ENCODE peak calls at places on chromosomes 3 and 15, in six cellular contexts. One of them, this sample, is unnamed. For H3K4me1, the result is how much of the 10 kb centered on the place peaks cover.

GRCh38 chr15:73338606-73339388 is 30.0 kb downstream of the HCN4 start:
- DNase-seq in IMR-90: no peak
- DNase-seq in H1: no peak
- DNase-seq in H9: no peak
- DNase-seq in neuronal stem cell: no peak
- DNase-seq in mesenchymal stem cell: no peak
- DNase-seq in this sample: no peak

GRCh38 chr3:151011427-151011826 is 38.9 kb upstream of the CLRN1 start:
- DNase-seq in IMR-90: peak
- DNase-seq in H1: no peak
- DNase-seq in H9: no peak
- DNase-seq in neuronal stem cell: peak
- DNase-seq in mesenchymal stem cell: peak
- DNase-seq in this sample: peak

GRCh38 chr3:173789530-173789929 is 392.0 kb downstream of the NLGN1 start:
- DNase-seq in IMR-90: peak
- DNase-seq in H1: no peak
- DNase-seq in H9: no peak
- DNase-seq in neuronal stem cell: no peak
- DNase-seq in mesenchymal stem cell: no peak
- DNase-seq in this sample: no peak

GRCh38 chr3:169241928-169242751 is 421.4 kb downstream of the MECOM start:
- DNase-seq in IMR-90: peak
- DNase-seq in H1: peak
- DNase-seq in H9: peak
- DNase-seq in neuronal stem cell: peak
- DNase-seq in mesenchymal stem cell: peak
- DNase-seq in this sample: peak

GRCh38 chr15:51647128-51647562 is 24.6 kb upstream of the DMXL2 start:
- DNase-seq in IMR-90: peak
- DNase-seq in H1: no peak
- DNase-seq in H9: no peak
- DNase-seq in neuronal stem cell: no peak
- DNase-seq in mesenchymal stem cell: peak
- DNase-seq in this sample: no peak

GRCh38 chr3:14431556-14431927 is 29.1 kb downstream of the SLC6A6 start:
- DNase-seq in IMR-90: no peak
- DNase-seq in H1: no peak
- DNase-seq in H9: no peak
- DNase-seq in neuronal stem cell: no peak
- DNase-seq in mesenchymal stem cell: no peak
- DNase-seq in this sample: peak

GRCh38 chr3:185363662-185364203 is 797 bp downstream of the MAP3K13 start:
- DNase-seq in IMR-90: no peak
- DNase-seq in H1: no peak
- DNase-seq in H9: no peak
- DNase-seq in neuronal stem cell: no peak
- DNase-seq in mesenchymal stem cell: no peak
- DNase-seq in this sample: peak

GRCh38 chr3:62732183-62732904 is 142.9 kb downstream of the CADPS start:
- DNase-seq in IMR-90: no peak
- DNase-seq in H1: no peak
- DNase-seq in H9: no peak
- DNase-seq in neuronal stem cell: no peak
- DNase-seq in mesenchymal stem cell: no peak
- DNase-seq in this sample: no peak

GRCh38 chr3:197337214-197337613 is 38.8 kb upstream of the DLG1 start:
- DNase-seq in IMR-90: no peak
- DNase-seq in H1: peak
- DNase-seq in H9: no peak
- DNase-seq in neuronal stem cell: no peak
- DNase-seq in mesenchymal stem cell: no peak
- DNase-seq in this sample: no peak

GRCh38 chr15:99999282-100000070 is 266.2 kb upstream of the LYSMD4 start:
- DNase-seq in IMR-90: no peak
- DNase-seq in H1: no peak
- DNase-seq in H9: no peak
- DNase-seq in neuronal stem cell: no peak
- DNase-seq in mesenchymal stem cell: no peak
- DNase-seq in this sample: no peak

GRCh38 chr3:183807329-183807728 is 18.0 kb downstream of the MAP6D1 start:
- DNase-seq in IMR-90: no peak
- DNase-seq in H1: no peak
- DNase-seq in H9: no peak
- DNase-seq in neuronal stem cell: no peak
- DNase-seq in mesenchymal stem cell: no peak
- DNase-seq in this sample: no peak

GRCh38 chr3:120024103-120024502 is 70.1 kb downstream of the GSK3B start:
- DNase-seq in IMR-90: no peak
- DNase-seq in H1: no peak
- DNase-seq in H9: no peak
- DNase-seq in neuronal stem cell: no peak
- DNase-seq in mesenchymal stem cell: no peak
- DNase-seq in this sample: no peak

GRCh38 chr3:120022729-120023128 is 71.5 kb downstream of the GSK3B start:
- DNase-seq in IMR-90: peak
- DNase-seq in H1: no peak
- DNase-seq in H9: no peak
- DNase-seq in neuronal stem cell: no peak
- DNase-seq in mesenchymal stem cell: peak
- DNase-seq in this sample: peak

GRCh38 chr3:120021523-120021922 is 72.7 kb downstream of the GSK3B start:
- DNase-seq in IMR-90: peak
- DNase-seq in H1: no peak
- DNase-seq in H9: no peak
- DNase-seq in neuronal stem cell: no peak
- DNase-seq in mesenchymal stem cell: no peak
- DNase-seq in this sample: no peak

GRCh38 chr3:120028271-120029047 is 65.8 kb downstream of the GSK3B start:
- DNase-seq in IMR-90: no peak
- DNase-seq in H1: no peak
- DNase-seq in H9: peak
- DNase-seq in neuronal stem cell: no peak
- DNase-seq in mesenchymal stem cell: no peak
- DNase-seq in this sample: peak

DNA sequence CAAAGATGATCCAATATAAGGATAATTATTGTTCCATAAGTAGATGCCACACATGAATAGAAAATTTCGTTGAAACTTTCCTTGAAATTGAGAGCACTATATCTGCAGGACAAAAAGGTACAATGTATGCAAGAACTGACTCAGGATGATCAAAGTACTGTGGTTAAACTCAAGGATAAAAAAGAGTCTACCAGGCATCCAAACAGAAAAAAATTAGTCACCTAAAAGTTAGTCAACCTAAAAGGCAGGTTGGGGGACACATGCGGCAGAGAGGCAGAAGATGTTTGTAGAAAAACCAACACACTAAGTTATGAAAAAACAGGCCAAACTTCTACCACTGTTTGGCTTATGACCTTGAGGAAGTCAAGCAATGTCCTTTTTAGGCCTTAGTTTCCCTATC is 68.7 kb downstream of the GSK3B start:
- DNase-seq in IMR-90: peak
- DNase-seq in H1: no peak
- DNase-seq in H9: no peak
- DNase-seq in neuronal stem cell: no peak
- DNase-seq in mesenchymal stem cell: no peak
- DNase-seq in this sample: no peak
- H4K8ac ChIP-seq in IMR-90: no peak
- H4K8ac ChIP-seq in H1: no peak
- H4K8ac ChIP-seq in H9: no peak
- H4K8ac ChIP-seq in neuronal stem cell: no peak
- H4K8ac ChIP-seq in mesenchymal stem cell: no peak
- H4K8ac ChIP-seq in this sample: no peak

GRCh38 chr3:128760881-128761280 is 34.9 kb downstream of the RAB7A start:
- DNase-seq in IMR-90: peak
- DNase-seq in H1: no peak
- DNase-seq in H9: no peak
- DNase-seq in neuronal stem cell: no peak
- DNase-seq in mesenchymal stem cell: no peak
- DNase-seq in this sample: no peak

GRCh38 chr3:128764863-128765262 is 38.9 kb downstream of the RAB7A start:
- DNase-seq in IMR-90: no peak
- DNase-seq in H1: no peak
- DNase-seq in H9: no peak
- DNase-seq in neuronal stem cell: no peak
- DNase-seq in mesenchymal stem cell: no peak
- DNase-seq in this sample: no peak

GRCh38 chr3:128760027-128760426 is 34.0 kb downstream of the RAB7A start:
- DNase-seq in IMR-90: no peak
- DNase-seq in H1: no peak
- DNase-seq in H9: no peak
- DNase-seq in neuronal stem cell: no peak
- DNase-seq in mesenchymal stem cell: no peak
- DNase-seq in this sample: no peak

GRCh38 chr3:128763967-128764366 is 38.0 kb downstream of the RAB7A start:
- DNase-seq in IMR-90: no peak
- DNase-seq in H1: no peak
- DNase-seq in H9: no peak
- DNase-seq in neuronal stem cell: no peak
- DNase-seq in mesenchymal stem cell: no peak
- DNase-seq in this sample: no peak

GRCh38 chr3:128761392-128761791 is 35.4 kb downstream of the RAB7A start:
- DNase-seq in IMR-90: no peak
- DNase-seq in H1: no peak
- DNase-seq in H9: no peak
- DNase-seq in neuronal stem cell: no peak
- DNase-seq in mesenchymal stem cell: no peak
- DNase-seq in this sample: no peak
- H3K4me1 ChIP-seq in IMR-90: under half
- H3K4me1 ChIP-seq in H1: under half
- H3K4me1 ChIP-seq in H9: under half
- H3K4me1 ChIP-seq in neuronal stem cell: under half
- H3K4me1 ChIP-seq in mesenchymal stem cell: under half
- H3K4me1 ChIP-seq in this sample: under half

DNA sequence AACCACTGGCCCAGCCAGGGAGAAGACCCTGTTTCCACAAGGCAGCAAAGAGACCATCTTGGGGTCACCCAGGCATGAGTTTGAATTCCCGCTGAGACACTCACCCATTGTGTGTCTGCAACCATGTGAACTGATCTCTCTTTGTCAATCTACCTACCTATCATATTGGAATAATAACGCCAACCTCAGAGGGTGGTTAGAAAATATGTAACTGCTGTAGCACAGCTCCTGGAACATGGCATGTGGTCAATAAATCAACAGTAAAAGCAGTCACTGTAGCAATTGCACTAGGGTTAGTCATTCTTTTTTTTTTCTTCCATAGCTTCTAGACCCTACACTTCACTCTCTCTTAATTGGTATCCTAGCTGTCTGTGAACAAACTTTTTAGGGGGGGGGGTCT is 64.2 kb upstream of the SLCO2A1 start:
- DNase-seq in IMR-90: peak
- DNase-seq in H1: no peak
- DNase-seq in H9: no peak
- DNase-seq in neuronal stem cell: no peak
- DNase-seq in mesenchymal stem cell: peak
- DNase-seq in this sample: no peak
- H4K8ac ChIP-seq in IMR-90: peak
- H4K8ac ChIP-seq in H1: no peak
- H4K8ac ChIP-seq in H9: no peak
- H4K8ac ChIP-seq in neuronal stem cell: no peak
- H4K8ac ChIP-seq in mesenchymal stem cell: no peak
- H4K8ac ChIP-seq in this sample: no peak

GRCh38 chr15:95205101-95205500 is 973.7 kb downstream of the MCTP2 start:
- DNase-seq in IMR-90: no peak
- DNase-seq in H1: no peak
- DNase-seq in H9: no peak
- DNase-seq in neuronal stem cell: no peak
- DNase-seq in mesenchymal stem cell: no peak
- DNase-seq in this sample: no peak
- H3K4me1 ChIP-seq in IMR-90: under half
- H3K4me1 ChIP-seq in H1: under half
- H3K4me1 ChIP-seq in H9: under half
- H3K4me1 ChIP-seq in neuronal stem cell: under half
- H3K4me1 ChIP-seq in mesenchymal stem cell: under half
- H3K4me1 ChIP-seq in this sample: under half

DNA sequence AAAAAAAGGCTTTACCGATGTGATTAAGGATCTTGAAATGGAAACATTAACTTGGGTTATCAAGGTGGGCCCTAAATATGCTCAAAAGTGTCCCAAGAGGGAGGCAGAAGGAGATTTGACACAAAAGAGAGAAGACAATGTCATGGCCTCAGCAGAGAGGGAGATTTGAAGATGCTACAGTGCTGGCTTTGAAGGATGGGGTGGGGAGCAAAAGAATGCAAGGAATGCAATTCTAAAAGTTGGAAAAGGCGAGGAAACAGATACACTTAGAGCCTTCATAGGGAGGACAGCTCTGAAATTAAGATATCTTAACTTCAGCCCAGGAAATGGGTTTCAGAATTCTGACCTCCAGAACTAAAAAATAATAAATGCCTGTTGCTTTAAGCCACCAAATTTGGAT is 314.5 kb upstream of the CCDC54 start:
- DNase-seq in IMR-90: no peak
- DNase-seq in H1: no peak
- DNase-seq in H9: no peak
- DNase-seq in neuronal stem cell: no peak
- DNase-seq in mesenchymal stem cell: no peak
- DNase-seq in this sample: peak
- H4K8ac ChIP-seq in IMR-90: no peak
- H4K8ac ChIP-seq in H1: no peak
- H4K8ac ChIP-seq in H9: no peak
- H4K8ac ChIP-seq in neuronal stem cell: no peak
- H4K8ac ChIP-seq in mesenchymal stem cell: no peak
- H4K8ac ChIP-seq in this sample: no peak

GRCh38 chr3:165056510-165056909 is 21.8 kb downstream of the SI start:
- DNase-seq in IMR-90: no peak
- DNase-seq in H1: no peak
- DNase-seq in H9: peak
- DNase-seq in neuronal stem cell: no peak
- DNase-seq in mesenchymal stem cell: no peak
- DNase-seq in this sample: peak
- H3K4me1 ChIP-seq in IMR-90: under half
- H3K4me1 ChIP-seq in H1: under half
- H3K4me1 ChIP-seq in H9: under half
- H3K4me1 ChIP-seq in neuronal stem cell: under half
- H3K4me1 ChIP-seq in mesenchymal stem cell: under half
- H3K4me1 ChIP-seq in this sample: under half

This sample was measured in mesendoderm.